ENCODE peak calls at places on chromosomes 11 and 22, in nine cellular contexts. Y, K, X, U, F, C, J, A and Q are unnamed samples. For H3K36me3, the result is how much of the 10 kb centered on the place peaks cover.

GRCh38 chr11:76622481-76623094 is 48.0 kb downstream of the LRRC32 start:
- DNase-seq in A (no peak), F (no peak), C (no peak), X (no peak), K (no peak), Y (no peak), U (no peak), J (no peak), Q (no peak)

GRCh38 chr11:11937957-11938356 is 70.5 kb downstream of the DKK3 start:
- DNase-seq in X (no peak), U (no peak), J (no peak), C (no peak), K (no peak), F (no peak), A (no peak), Y (no peak), Q (no peak)

GRCh38 chr11:128884703-128885338 is 6.3 kb upstream of the KCNJ5 start:
- DNase-seq in C (peak), A (no peak), F (peak), Y (peak), J (peak), X (peak), K (peak), U (peak), Q (peak)

GRCh38 chr11:119363874-119364590 is 17.5 kb downstream of the USP2 start:
- DNase-seq in C (peak), A (peak), Y (no peak), J (no peak), K (peak), U (peak), X (peak), F (no peak), Q (no peak)

GRCh38 chr22:36116127-36116526 is 44.4 kb downstream of the APOL3 start:
- DNase-seq in Y (no peak), K (no peak), U (no peak), A (no peak), X (no peak), J (no peak), F (no peak), C (no peak), Q (no peak)

GRCh38 chr22:23383491-23384450 is 196.3 kb downstream of the IGLL1 start:
- DNase-seq in X (peak), J (no peak), U (no peak), F (peak), Y (no peak), A (no peak), K (no peak), C (peak), Q (no peak)

GRCh38 chr22:24209016-24209415 is 27.7 kb downstream of the SUSD2 start:
- DNase-seq in C (no peak), K (no peak), U (no peak), J (no peak), A (no peak), F (no peak), Y (no peak), X (no peak), Q (no peak)

GRCh38 chr11:13009921-13010736 is 1.0 kb downstream of the RASSF10 start:
- DNase-seq in K (no peak), Y (no peak), J (no peak), U (peak), F (no peak), X (peak), C (peak), A (no peak), Q (no peak)

GRCh38 chr22:35399114-35399677 is 744 bp upstream of the MCM5 start:
- DNase-seq in F (no peak), C (no peak), J (no peak), A (no peak), K (no peak), Y (no peak), U (no peak), X (peak), Q (no peak)

GRCh38 chr11:126917531-126918204 is 82.9 kb downstream of the KIRREL3 start:
- DNase-seq in X (no peak), A (no peak), C (no peak), U (no peak), Y (peak), K (no peak), F (no peak), J (peak), Q (peak)

GRCh38 chr11:29389793-29390192 is 627.0 kb downstream of the KCNA4 start:
- DNase-seq in K (no peak), J (no peak), F (no peak), Y (no peak), X (no peak), A (no peak), C (no peak), U (no peak), Q (no peak)

GRCh38 chr11:2820976-2821375 is 64.6 kb downstream of the CDKN1C start:
- DNase-seq in F (no peak), Y (no peak), A (peak), U (no peak), J (no peak), C (no peak), X (no peak), K (no peak), Q (no peak)

GRCh38 chr11:57785072-57785471 is 23.5 kb downstream of the CTNND1 start:
- DNase-seq in Y (no peak), U (no peak), J (no peak), K (no peak), A (no peak), F (no peak), X (no peak), C (no peak), Q (no peak)

GRCh38 chr22:42001706-42002105 is 3.1 kb downstream of the WBP2NL start:
- DNase-seq in X (no peak), A (no peak), F (no peak), C (no peak), J (no peak), Y (no peak), U (no peak), K (no peak), Q (no peak)

GRCh38 chr22:41996826-41997225 is 1.8 kb upstream of the WBP2NL start:
- DNase-seq in Y (no peak), J (no peak), A (no peak), C (no peak), U (no peak), X (no peak), K (no peak), F (no peak), Q (no peak)

GRCh38 chr22:41998361-41999261 is at the start of gene WBP2NL:
- DNase-seq in A (peak), U (peak), X (peak), K (peak), J (peak), F (peak), Y (peak), C (no peak), Q (peak)

GRCh38 chr22:42001127-42001526 is 2.5 kb downstream of the WBP2NL start:
- DNase-seq in A (no peak), Y (no peak), K (no peak), X (no peak), C (no peak), U (no peak), J (no peak), F (no peak), Q (no peak)

GRCh38 chr22:42000466-42000865 is 1.9 kb downstream of the WBP2NL start:
- DNase-seq in Y (no peak), A (no peak), F (no peak), U (no peak), J (no peak), K (no peak), C (no peak), X (no peak), Q (no peak)
- H3K4me3 ChIP-seq in Y (no peak), A (no peak), F (no peak), U (no peak), J (no peak), K (no peak), C (no peak), X (no peak), Q (no peak)

DNA sequence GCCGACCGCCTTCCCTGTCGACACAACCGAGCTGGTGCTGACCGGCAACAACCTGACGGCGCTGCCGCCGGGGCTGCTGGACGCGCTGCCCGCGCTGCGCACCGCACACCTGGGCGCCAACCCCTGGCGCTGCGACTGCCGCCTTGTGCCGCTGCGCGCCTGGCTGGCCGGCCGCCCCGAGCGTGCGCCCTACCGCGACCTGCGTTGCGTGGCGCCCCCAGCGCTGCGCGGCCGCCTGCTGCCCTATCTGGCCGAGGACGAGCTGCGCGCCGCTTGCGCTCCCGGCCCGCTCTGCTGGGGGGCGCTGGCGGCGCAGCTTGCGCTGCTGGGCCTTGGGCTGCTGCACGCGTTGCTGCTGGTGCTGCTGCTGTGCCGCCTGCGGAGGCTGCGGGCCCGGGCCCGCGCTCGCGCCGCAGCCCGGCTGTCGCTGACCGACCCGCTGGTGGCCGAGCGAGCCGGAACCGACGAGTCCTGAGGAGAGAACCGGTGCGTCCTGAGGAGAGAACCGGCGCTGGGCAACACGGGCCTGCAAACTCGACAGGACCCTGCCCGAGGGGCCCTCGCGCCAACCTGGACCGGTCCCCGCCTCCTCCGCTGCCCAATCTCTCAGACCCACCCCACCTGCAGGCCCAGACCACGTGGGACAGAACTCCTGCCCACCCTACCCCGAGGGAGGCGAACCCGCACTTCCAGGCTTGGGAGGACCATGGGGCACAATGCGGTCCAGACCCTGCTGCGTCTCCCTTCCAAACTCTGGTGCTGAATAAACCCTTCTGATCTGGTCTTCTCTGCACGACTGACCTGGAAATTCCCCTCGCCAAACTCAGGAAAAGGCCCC is 870 bp downstream of the GP1BB start:
- DNase-seq in X (peak), F (no peak), U (no peak), K (no peak), Y (no peak), J (no peak), C (peak), A (peak), Q (no peak)
- TF ChIP-seq CTCF in X (peak), F (no peak), U (no peak), K (no peak), Y (no peak), J (no peak), C (no peak), A (no peak), Q (no peak)

GRCh38 chr11:64000026-64000739 is 13.9 kb downstream of the OTUB1 start:
- DNase-seq in A (peak), F (peak), U (no peak), J (peak), C (peak), X (peak), Y (peak), K (peak), Q (no peak)
- H3K36me3 ChIP-seq in A (under half), F (under half), U (under half), J (under half), C (under half), X (under half), Y (under half), K (under half), Q (under half)

DNA sequence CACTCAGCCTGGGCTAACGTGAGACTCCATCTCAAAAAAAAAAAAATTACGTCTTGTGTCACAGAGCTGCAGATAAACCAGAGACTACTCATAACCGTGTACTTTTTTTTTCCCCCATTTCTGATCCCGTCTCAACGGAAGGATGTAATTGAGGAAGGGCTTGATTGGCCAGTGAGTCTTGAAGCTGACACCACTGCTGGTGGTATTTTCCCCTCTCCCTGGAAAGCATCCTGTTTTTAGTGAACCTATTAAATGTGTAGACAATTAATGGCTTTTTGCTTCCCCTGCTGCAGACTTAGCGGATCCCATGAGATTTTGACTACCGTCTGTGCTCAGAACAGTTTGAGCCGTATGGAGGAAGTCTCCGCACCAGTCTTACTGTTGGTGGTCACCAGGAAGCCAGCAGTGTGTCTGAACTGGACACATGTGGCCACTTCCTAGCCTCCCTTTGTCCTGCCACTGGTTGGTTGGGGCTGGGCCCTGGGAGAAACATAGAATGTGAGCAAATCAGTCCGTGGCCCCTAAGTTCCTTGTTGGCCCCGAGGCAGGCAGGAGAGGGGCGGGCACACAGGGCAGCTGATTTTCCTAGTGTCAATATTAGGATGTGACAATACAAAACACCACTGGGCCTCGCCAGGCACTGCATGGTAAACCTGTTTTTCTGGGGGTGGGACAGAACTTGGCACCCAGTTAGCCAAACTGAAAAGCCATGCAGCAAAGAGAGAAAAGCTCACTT is 3.1 kb downstream of the BIK start:
- DNase-seq in F (no peak), C (no peak), Y (no peak), X (no peak), A (no peak), K (peak), J (no peak), U (peak), Q (no peak)
- H3K4me3 ChIP-seq in F (no peak), C (no peak), Y (no peak), X (no peak), A (no peak), K (no peak), J (no peak), U (no peak), Q (no peak)

GRCh38 chr11:34105957-34106504 is 602 bp downstream of the NAT10 start:
- DNase-seq in F (no peak), Y (peak), A (no peak), J (peak), K (no peak), X (no peak), U (no peak), C (no peak), Q (no peak)

GRCh38 chr11:34104680-34105078 is 750 bp upstream of the NAT10 start:
- DNase-seq in F (no peak), J (peak), C (no peak), X (no peak), K (no peak), U (no peak), Y (no peak), A (no peak), Q (no peak)

DNA sequence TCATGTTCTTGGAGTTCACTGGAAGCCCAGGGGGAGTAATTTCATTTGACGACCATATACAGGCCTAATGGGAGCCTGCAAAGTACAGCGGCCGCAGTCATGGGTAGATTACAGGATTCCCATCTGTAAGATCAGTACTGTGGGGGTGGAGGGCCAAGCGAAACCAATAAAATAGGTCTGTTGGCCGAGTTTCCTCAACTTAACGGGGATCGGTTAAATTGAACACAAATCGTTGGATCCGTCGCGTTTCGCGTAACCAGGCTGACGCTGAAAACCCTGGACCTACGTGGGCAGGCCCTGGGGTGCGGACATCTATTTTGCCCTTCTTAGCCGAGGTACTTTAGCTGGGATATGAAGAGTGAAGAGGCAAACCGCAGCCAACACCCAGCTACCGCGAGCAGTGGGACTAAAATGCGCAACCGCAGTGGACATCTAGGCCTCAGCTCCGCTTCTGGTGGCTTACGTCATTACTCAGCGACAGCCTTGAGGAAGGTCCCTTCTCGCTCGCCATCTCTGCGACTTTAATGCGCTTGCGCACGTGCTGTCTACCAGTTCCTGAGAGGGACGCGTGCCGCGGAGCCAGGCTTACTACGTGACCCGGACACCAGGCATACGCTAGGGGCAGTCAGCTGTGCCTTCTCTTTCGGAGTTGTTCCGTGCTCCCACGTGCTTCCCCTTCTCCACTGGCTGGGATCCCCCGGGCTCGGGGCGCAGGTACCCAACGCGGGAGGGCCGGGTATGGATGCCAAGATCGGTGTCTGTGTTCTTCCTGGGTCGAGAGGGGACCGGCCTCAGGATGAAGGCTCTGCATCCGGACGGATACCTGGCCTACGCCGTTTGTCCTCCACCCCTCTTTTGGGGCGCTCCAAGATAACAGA is at the start of gene NAT10:
- DNase-seq in X (peak), F (peak), K (peak), Y (peak), C (peak), U (peak), A (peak), J (peak), Q (peak)
- TF ChIP-seq CTCF in X (no peak), F (no peak), K (peak), Y (peak), C (peak), U (no peak), A (no peak), J (no peak), Q (peak)

DNA sequence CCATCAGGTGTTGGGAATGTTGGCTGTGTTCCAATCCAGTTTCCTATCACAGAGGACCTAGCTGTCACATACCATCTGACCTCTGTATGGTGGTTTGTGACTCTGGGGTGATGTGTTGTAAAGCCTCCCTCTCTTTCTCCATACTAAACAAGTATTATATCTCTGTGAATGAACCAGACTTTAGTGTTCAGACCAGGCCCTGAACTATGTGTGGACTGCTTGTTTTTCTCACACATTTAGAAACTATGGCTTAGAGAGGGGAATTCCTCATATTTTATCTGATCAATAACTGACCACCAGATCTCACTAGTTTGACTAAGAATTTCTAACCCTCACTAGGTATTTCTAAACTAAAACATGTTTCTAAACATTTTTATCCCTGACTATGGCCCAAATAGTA is 17.5 kb downstream of the NCR3LG1 start:
- DNase-seq in Y (no peak), X (no peak), A (no peak), F (no peak), U (no peak), J (no peak), C (no peak), K (no peak), Q (no peak)
- H3K36me3 ChIP-seq in Y (half or more), X (under half), A (under half), F (half or more), U (under half), J (under half), C (under half), K (under half), Q (under half)